ENCODE peak calls at places on chromosome 7, in eight cellular contexts. V, C, D, T, I, X, G and L are unnamed samples.

GRCh38 chr7:104790440-104790839 is 223.6 kb upstream of the KMT2E start:
- DNase-seq in V (no peak), C (no peak), D (no peak), T (no peak), I (no peak), X (no peak), G (no peak), L (no peak)

GRCh38 chr7:36620166-36620708 is 104.1 kb downstream of the AOAH start:
- DNase-seq in V (no peak), C (no peak), D (no peak), T (no peak), I (no peak), X (no peak), G (no peak), L (no peak)

GRCh38 chr7:128885370-128886187 is 22.9 kb downstream of the ATP6V1F start:
- DNase-seq in V (no peak), C (no peak), D (no peak), T (no peak), I (no peak), X (no peak), G (no peak), L (no peak)

GRCh38 chr7:123769371-123769770 is 20.6 kb upstream of the WASL start:
- DNase-seq in V (no peak), C (peak), D (peak), T (no peak), I (no peak), X (no peak), G (no peak), L (peak)

GRCh38 chr7:30752979-30753378 is 1.0 kb downstream of the INMT start:
- DNase-seq in V (peak), C (no peak), D (peak), T (peak), I (no peak), X (no peak), G (no peak), L (peak)

GRCh38 chr7:83159731-83160130 is 3.0 kb downstream of the PCLO start:
- DNase-seq in V (no peak), C (no peak), D (no peak), T (no peak), I (no peak), X (no peak), G (no peak), L (no peak)

GRCh38 chr7:107319724-107320228 is 150.1 kb upstream of the GPR22 start:
- DNase-seq in V (no peak), C (no peak), D (no peak), T (no peak), I (no peak), X (no peak), G (no peak), L (no peak)

GRCh38 chr7:89104748-89105685 is 309.5 kb upstream of the TEX47 start:
- DNase-seq in V (no peak), C (no peak), D (no peak), T (no peak), I (no peak), X (no peak), G (no peak), L (peak)

GRCh38 chr7:140661124-140661523 is 11.6 kb upstream of the ADCK2 start:
- DNase-seq in V (no peak), C (peak), D (no peak), T (peak), I (no peak), X (no peak), G (no peak), L (peak)

GRCh38 chr7:151061241-151062110 is 2.1 kb downstream of the SLC4A2 start:
- DNase-seq in V (no peak), C (peak), D (no peak), T (no peak), I (peak), X (no peak), G (no peak), L (peak)

GRCh38 chr7:112573302-112574039 is 92.7 kb downstream of the LSMEM1 start:
- DNase-seq in V (no peak), C (no peak), D (no peak), T (peak), I (no peak), X (no peak), G (no peak), L (peak)
- H3K4me3 ChIP-seq in V (no peak), C (no peak), D (no peak), T (no peak), I (no peak), X (no peak), G (no peak), L (no peak)

DNA sequence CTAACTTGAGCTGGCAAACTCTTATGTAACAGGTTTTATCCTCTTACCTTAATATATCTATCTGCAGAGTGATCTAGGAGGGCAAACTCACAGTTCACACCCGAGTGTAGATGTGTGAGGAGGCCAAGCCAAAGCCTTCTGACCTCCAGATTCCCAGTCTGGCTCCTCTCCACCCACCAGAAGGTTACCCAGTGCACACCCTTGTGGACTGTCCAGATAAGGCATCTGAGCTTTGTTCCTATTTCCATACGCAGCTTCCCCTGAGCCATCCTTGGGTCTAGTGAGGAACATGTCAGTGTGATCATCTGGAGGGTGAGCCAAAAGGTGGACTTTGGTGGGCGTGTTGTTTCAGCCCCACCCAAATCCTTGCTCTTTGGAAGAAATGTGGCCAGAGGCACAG is 203.0 kb upstream of the MEOX2 start:
- DNase-seq in V (peak), C (peak), D (peak), T (no peak), I (peak), X (no peak), G (no peak), L (peak)
- TF ChIP-seq CTCF in V (no peak), C (no peak), D (no peak), T (no peak), I (peak), X (no peak), G (peak), L (peak)

GRCh38 chr7:1922870-1923236 is 252.8 kb downstream of the ELFN1 start:
- DNase-seq in V (no peak), C (no peak), D (no peak), T (no peak), I (no peak), X (no peak), G (no peak), L (peak)

GRCh38 chr7:1924185-1924817 is 254.2 kb downstream of the ELFN1 start:
- DNase-seq in V (no peak), C (no peak), D (no peak), T (no peak), I (no peak), X (no peak), G (no peak), L (peak)

GRCh38 chr7:1925349-1925748 is 255.3 kb downstream of the ELFN1 start:
- DNase-seq in V (no peak), C (peak), D (no peak), T (no peak), I (no peak), X (no peak), G (no peak), L (no peak)

GRCh38 chr7:1922071-1922869 is 252.2 kb downstream of the ELFN1 start:
- DNase-seq in V (no peak), C (no peak), D (no peak), T (no peak), I (no peak), X (no peak), G (peak), L (peak)

GRCh38 chr7:1923409-1924053 is 253.5 kb downstream of the ELFN1 start:
- DNase-seq in V (no peak), C (no peak), D (no peak), T (no peak), I (no peak), X (no peak), G (no peak), L (no peak)
- H3K4me3 ChIP-seq in V (no peak), C (no peak), D (no peak), T (no peak), I (no peak), X (no peak), G (no peak), L (no peak)

GRCh38 chr7:37853468-37853867 is 5.1 kb downstream of the NME8 start:
- DNase-seq in V (no peak), C (peak), D (no peak), T (no peak), I (peak), X (no peak), G (no peak), L (peak)
- TF ChIP-seq CTCF in V (no peak), C (peak), D (no peak), T (no peak), I (peak), X (no peak), G (peak), L (peak)

GRCh38 chr7:147496209-147496608 is 1094.4 kb upstream of the C7orf33 start:
- DNase-seq in V (no peak), C (no peak), D (no peak), T (no peak), I (no peak), X (no peak), G (no peak), L (no peak)
- H3K4me3 ChIP-seq in V (no peak), C (no peak), D (no peak), T (no peak), I (no peak), X (no peak), G (no peak), L (no peak)

GRCh38 chr7:57343901-57344622 is 105.9 kb upstream of the ZNF716 start:
- DNase-seq in V (no peak), C (no peak), D (peak), T (no peak), I (no peak), X (no peak), G (no peak), L (no peak)
- TF ChIP-seq CTCF in V (no peak), C (no peak), D (no peak), T (no peak), I (no peak), X (no peak), G (no peak), L (no peak)

GRCh38 chr7:157012113-157012547 is 1.7 kb upstream of the MNX1 start:
- DNase-seq in V (no peak), C (no peak), D (no peak), T (no peak), I (no peak), X (no peak), G (no peak), L (no peak)
- H3K4me3 ChIP-seq in V (no peak), C (no peak), D (no peak), T (no peak), I (peak), X (no peak), G (no peak), L (no peak)

DNA sequence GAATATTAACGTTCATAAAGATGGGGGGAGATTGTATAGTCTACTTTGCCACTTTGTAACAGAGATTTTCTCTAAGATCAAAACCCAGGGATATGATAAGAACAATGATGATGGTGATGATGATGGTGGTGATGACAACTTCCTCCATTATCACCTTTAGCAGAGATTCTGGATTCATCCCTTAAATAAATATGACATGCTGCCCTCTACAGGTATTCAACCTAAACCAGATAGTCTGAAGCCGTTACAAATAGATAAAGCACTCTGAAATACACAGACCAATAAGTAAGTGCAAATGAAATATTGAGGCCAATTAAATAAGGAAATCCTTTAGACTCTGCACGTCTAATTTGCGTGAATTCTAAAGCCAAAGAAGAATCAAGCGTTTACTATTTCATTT is 211.5 kb downstream of the CREB5 start:
- DNase-seq in V (no peak), C (peak), D (no peak), T (no peak), I (no peak), X (no peak), G (no peak), L (peak)
- TF ChIP-seq CTCF in V (no peak), C (peak), D (no peak), T (no peak), I (peak), X (no peak), G (no peak), L (no peak)